ENCODE peak calls at places on chromosomes 13 and 19, in six cellular contexts. K is midbrain, Y is AG08396, V is occipital lobe, J is ovary, O is heart left ventricle. H is an unnamed sample.

GRCh38 chr13:100634686-100635085 is 39.9 kb downstream of the TMTC4 start:
- DNase-seq in K (no peak), J (no peak), O (no peak), V (no peak), Y (no peak), H (no peak)

GRCh38 chr19:56637976-56638555 is 4.9 kb upstream of the SMIM17 start:
- DNase-seq in Y (peak), O (peak), V (peak), K (peak), J (peak), H (peak)

GRCh38 chr19:51143486-51143885 is 1.4 kb downstream of the SIGLEC7 start:
- DNase-seq in O (no peak), K (no peak), J (no peak), V (no peak), Y (no peak), H (no peak)

GRCh38 chr19:36665832-36666231 is 805 bp downstream of the ZNF461 start:
- DNase-seq in O (no peak), J (no peak), K (no peak), V (no peak), Y (no peak), H (no peak)

GRCh38 chr19:48950159-48950558 is 4.5 kb upstream of the BAX start:
- DNase-seq in J (no peak), V (no peak), K (no peak), O (no peak), Y (no peak), H (no peak)

GRCh38 chr13:50915562-50915961 is 6.0 kb downstream of the RNASEH2B start:
- DNase-seq in J (no peak), O (no peak), V (no peak), K (no peak), Y (no peak), H (no peak)

GRCh38 chr19:5547881-5548280 is 19.9 kb downstream of the TINCR start:
- DNase-seq in K (no peak), O (no peak), V (no peak), J (no peak), Y (peak), H (peak)

GRCh38 chr19:16351133-16351809 is 26.6 kb downstream of the KLF2 start:
- DNase-seq in O (peak), J (no peak), Y (no peak), V (no peak), K (no peak), H (no peak)